ENCODE peak calls at places on chromosomes 2 and 18, in four cellular contexts. T is transverse colon, R is cardiac muscle cell, Z is caudate nucleus. F is an unnamed sample.

GRCh38 chr2:41930807-41931566 is 116.8 kb upstream of the PKDCC start:
- DNase-seq in T (no peak), Z (no peak), R (peak), F (no peak)

GRCh38 chr2:134300585-134300984 is 46.7 kb downstream of the MGAT5 start:
- DNase-seq in Z (no peak), T (no peak), R (no peak), F (no peak)

GRCh38 chr18:79841936-79842335 is 44.2 kb downstream of the KCNG2 start:
- DNase-seq in T (no peak), Z (no peak), R (no peak), F (no peak)

GRCh38 chr2:24489465-24489864 is 1.6 kb upstream of the NCOA1 start:
- DNase-seq in R (no peak), T (no peak), Z (no peak), F (peak)

GRCh38 chr2:45813003-45813601 is 161.6 kb downstream of the PRKCE start:
- DNase-seq in T (no peak), R (peak), Z (no peak), F (no peak)

GRCh38 chr2:171485116-171485515 is 37.2 kb upstream of the CYBRD1 start:
- DNase-seq in R (no peak), Z (no peak), T (no peak), F (no peak)

GRCh38 chr18:44946529-44947113 is 265.9 kb downstream of the SETBP1 start:
- DNase-seq in R (no peak), Z (no peak), T (no peak), F (no peak)

GRCh38 chr2:38076250-38076709 is 329 bp upstream of the CYP1B1 start:
- DNase-seq in T (peak), R (peak), Z (no peak), F (peak)

GRCh38 chr18:62452280-62452824 is 70.5 kb upstream of the ZCCHC2 start:
- DNase-seq in T (no peak), Z (no peak), R (peak), F (no peak)

GRCh38 chr2:202261531-202261930 is 4.0 kb upstream of the NOP58 start:
- DNase-seq in T (no peak), R (no peak), Z (no peak), F (no peak)

GRCh38 chr2:202265467-202266277 is at the start of gene NOP58:
- DNase-seq in T (peak), Z (peak), R (peak), F (peak)

GRCh38 chr2:202270487-202270886 is 4.9 kb downstream of the NOP58 start:
- DNase-seq in T (no peak), R (no peak), Z (no peak), F (no peak)

GRCh38 chr2:202269585-202269984 is 4.0 kb downstream of the NOP58 start:
- DNase-seq in Z (no peak), R (no peak), T (no peak), F (no peak)

GRCh38 chr2:202267495-202267894 is 1.9 kb downstream of the NOP58 start:
- DNase-seq in T (no peak), Z (no peak), R (no peak), F (no peak)
- H3K27ac ChIP-seq in T (peak), Z (no peak), R (no peak), F (no peak)

GRCh38 chr2:96631804-96632435 is 6.2 kb downstream of the KANSL3 start:
- DNase-seq in R (no peak), Z (no peak), T (no peak), F (no peak)

GRCh38 chr2:96633641-96634040 is 4.5 kb downstream of the KANSL3 start:
- DNase-seq in T (no peak), Z (no peak), R (no peak), F (no peak)

GRCh38 chr2:96637385-96638143 is 548 bp downstream of the KANSL3 start:
- DNase-seq in T (peak), R (peak), Z (peak), F (peak)

GRCh38 chr2:96638144-96639121 is at the start of gene KANSL3:
- DNase-seq in T (peak), Z (peak), R (peak), F (peak)

GRCh38 chr2:96636772-96637171 is 1.3 kb downstream of the KANSL3 start:
- DNase-seq in R (no peak), Z (no peak), T (peak), F (peak)
- H3K27ac ChIP-seq in R (no peak), Z (no peak), T (peak), F (peak)

GRCh38 chr2:100909571-100909970 is 89.6 kb downstream of the NPAS2 start:
- DNase-seq in R (no peak), T (no peak), Z (no peak), F (no peak)
- H3K27ac ChIP-seq in R (no peak), T (no peak), Z (peak), F (no peak)

GRCh38 chr2:43689999-43690398 is 13.8 kb upstream of the C1GALT1C1L start:
- DNase-seq in Z (no peak), R (no peak), T (no peak), F (no peak)

GRCh38 chr2:43685350-43685749 is 9.1 kb upstream of the C1GALT1C1L start:
- DNase-seq in Z (no peak), R (no peak), T (no peak), F (no peak)
- H3K27ac ChIP-seq in Z (no peak), R (no peak), T (no peak), F (no peak)

DNA sequence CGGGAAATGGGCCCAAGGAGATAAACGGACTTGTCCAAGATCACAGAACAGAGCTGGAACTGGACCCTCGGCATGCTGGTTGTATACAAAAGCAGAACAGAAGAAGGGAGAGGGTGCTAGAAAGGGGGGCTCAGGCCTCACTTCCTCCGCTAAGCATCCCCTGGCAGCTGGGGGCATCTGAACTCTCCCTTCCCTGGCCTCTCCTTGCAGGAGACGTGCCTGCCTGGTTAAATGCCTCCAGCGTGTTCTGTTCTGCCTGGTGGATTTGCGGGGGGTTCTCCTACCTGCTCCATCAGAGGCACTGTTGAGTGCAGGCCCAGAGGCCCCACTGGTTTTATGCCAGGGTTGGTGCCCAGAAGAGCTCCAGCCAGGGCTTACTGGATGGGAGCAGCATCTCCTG is 124.7 kb downstream of the ZFP36L2 start:
- DNase-seq in Z (no peak), T (no peak), R (no peak), F (no peak)
- H3K27ac ChIP-seq in Z (peak), T (peak), R (no peak), F (peak)

GRCh38 chr18:48994044-48994651 is 43.4 kb upstream of the SMAD7 start:
- DNase-seq in Z (no peak), T (no peak), R (peak), F (no peak)

GRCh38 chr18:48996901-48997463 is 46.2 kb upstream of the SMAD7 start:
- DNase-seq in T (no peak), R (no peak), Z (no peak), F (no peak)

GRCh38 chr18:48996041-48996440 is 45.3 kb upstream of the SMAD7 start:
- DNase-seq in Z (no peak), R (no peak), T (no peak), F (no peak)

GRCh38 chr18:48993586-48993985 is 42.8 kb upstream of the SMAD7 start:
- DNase-seq in R (no peak), Z (no peak), T (no peak), F (no peak)

DNA sequence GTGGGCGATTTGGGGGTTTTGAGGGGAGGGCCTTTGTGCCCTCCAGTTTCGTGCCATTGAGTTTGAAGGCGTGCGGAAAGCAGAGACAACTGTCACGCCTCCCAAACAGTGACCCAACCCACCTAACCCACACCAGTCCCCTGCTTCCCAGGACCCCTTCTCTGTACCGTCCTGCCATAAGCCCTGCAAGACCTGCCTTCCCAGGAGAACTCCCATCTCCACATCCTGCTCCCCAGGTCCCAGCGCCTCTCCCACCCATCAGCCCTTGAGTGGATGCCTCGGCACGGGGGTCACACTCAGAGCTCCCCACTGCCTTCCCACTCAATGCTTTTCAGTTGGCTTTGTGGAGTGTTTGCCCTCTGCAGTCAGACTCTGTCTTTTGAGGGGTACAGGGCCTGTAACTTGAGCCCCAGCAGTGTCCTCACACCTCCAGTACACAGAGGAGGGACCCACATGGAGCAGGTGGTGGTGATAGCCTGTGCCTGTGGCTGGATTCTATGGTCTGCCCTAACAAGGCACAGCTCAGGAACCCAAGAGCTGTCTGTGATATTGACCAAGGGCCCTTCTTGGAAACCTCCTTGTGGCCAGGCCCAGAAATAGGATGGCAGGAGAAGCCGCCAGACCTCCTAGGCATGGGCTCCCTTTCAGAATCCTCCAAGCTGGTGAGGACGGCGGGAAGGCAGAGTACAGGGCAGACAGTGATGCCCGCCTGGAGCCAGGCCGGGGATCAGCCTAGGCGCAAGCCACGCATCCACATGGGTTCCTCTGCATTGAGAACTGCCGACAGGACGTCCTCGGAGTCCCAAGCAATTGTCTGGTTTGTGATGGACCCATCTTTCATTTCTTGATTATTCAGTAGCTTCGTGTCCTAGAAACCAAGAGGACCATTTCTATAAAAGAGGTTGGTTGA is 44.4 kb upstream of the SMAD7 start:
- DNase-seq in R (no peak), T (no peak), Z (no peak), F (no peak)
- H3K27ac ChIP-seq in R (no peak), T (peak), Z (no peak), F (no peak)

GRCh38 chr2:86706220-86706619 is 13.9 kb upstream of the RMND5A start:
- DNase-seq in Z (no peak), T (no peak), R (no peak), F (no peak)

GRCh38 chr2:86703704-86704370 is 16.3 kb upstream of the RMND5A start:
- DNase-seq in R (peak), T (peak), Z (no peak), F (no peak)

GRCh38 chr2:86700705-86701104 is 19.4 kb upstream of the RMND5A start:
- DNase-seq in Z (no peak), R (no peak), T (no peak), F (no peak)

GRCh38 chr2:86706935-86707334 is 13.2 kb upstream of the RMND5A start:
- DNase-seq in T (no peak), Z (no peak), R (no peak), F (no peak)

GRCh38 chr2:86704482-86704971 is 15.6 kb upstream of the RMND5A start:
- DNase-seq in Z (no peak), R (peak), T (peak), F (no peak)
- H3K27ac ChIP-seq in Z (no peak), R (peak), T (peak), F (no peak)

GRCh38 chr2:191846787-191847620 is at the start of gene CAVIN2:
- DNase-seq in Z (no peak), T (peak), R (peak), F (peak)
- H3K27ac ChIP-seq in Z (no peak), T (peak), R (no peak), F (peak)

DNA sequence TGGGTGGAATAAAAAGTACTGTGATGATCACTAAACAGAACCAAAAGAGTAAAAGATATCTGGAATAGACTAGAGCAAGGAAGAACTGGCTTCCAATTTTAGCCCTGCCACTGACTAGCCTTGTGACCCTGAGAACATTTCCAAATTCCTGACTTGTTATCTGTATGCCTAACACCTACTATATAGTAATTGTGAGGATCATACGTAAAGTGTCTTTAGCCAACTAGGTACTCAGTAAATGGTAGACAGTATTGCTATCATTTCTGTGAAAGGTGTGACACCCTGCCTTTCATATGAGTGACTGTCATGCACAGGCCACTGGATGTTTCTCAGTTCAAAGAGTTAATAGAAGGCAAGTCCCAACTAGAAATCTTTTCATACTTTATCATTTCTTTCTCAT is 29.8 kb downstream of the CYTIP start:
- DNase-seq in T (no peak), Z (no peak), R (no peak), F (no peak)
- H3K27ac ChIP-seq in T (peak), Z (no peak), R (no peak), F (peak)

GRCh38 chr2:65071499-65072180 is 15.4 kb downstream of the CEP68 start:
- DNase-seq in Z (no peak), T (no peak), R (peak), F (no peak)

GRCh38 chr2:65070856-65071255 is 14.6 kb downstream of the CEP68 start:
- DNase-seq in R (no peak), Z (no peak), T (no peak), F (no peak)

GRCh38 chr2:65070172-65070830 is 14.1 kb downstream of the CEP68 start:
- DNase-seq in Z (no peak), R (peak), T (peak), F (no peak)

GRCh38 chr2:65073879-65074565 is 17.8 kb downstream of the CEP68 start:
- DNase-seq in Z (no peak), R (no peak), T (no peak), F (no peak)

GRCh38 chr2:65072181-65072970 is 16.2 kb downstream of the CEP68 start:
- DNase-seq in R (no peak), Z (no peak), T (no peak), F (no peak)
- H3K27ac ChIP-seq in R (no peak), Z (no peak), T (no peak), F (no peak)